ENCODE peak calls at places on chromosome 2, in six cellular contexts. One of them, this sample, is unnamed.
A peak's percentile ranks its signal among the peaks of the same experiment; 100 is the strongest.

GRCh38 chr2:33395660-33396249 is 80.7 kb upstream of the RASGRP3 start:
- DNase-seq in endodermal cell: peak; percentile 85
- DNase-seq in kidney: no peak
- DNase-seq in pancreas: peak; percentile 45
- DNase-seq in gastrocnemius medialis: peak; percentile 24
- DNase-seq in cardiac muscle cell: peak; percentile 36
- DNase-seq in this sample: peak; percentile 57

GRCh38 chr2:241378816-241379215 is 22.7 kb downstream of the FARP2 start:
- DNase-seq in endodermal cell: no peak
- DNase-seq in pancreas: no peak
- DNase-seq in cardiac muscle cell: no peak
- DNase-seq in gastrocnemius medialis: no peak
- DNase-seq in kidney: no peak
- DNase-seq in this sample: no peak

GRCh38 chr2:42089340-42089925 is 41.6 kb downstream of the PKDCC start:
- DNase-seq in pancreas: peak; percentile 54
- DNase-seq in cardiac muscle cell: peak; percentile 75
- DNase-seq in kidney: peak; percentile 83
- DNase-seq in endodermal cell: peak; percentile 94
- DNase-seq in gastrocnemius medialis: peak; percentile 42
- DNase-seq in this sample: peak; percentile 69

GRCh38 chr2:120820885-120821279 is 85.2 kb downstream of the GLI2 start:
- DNase-seq in kidney: no peak
- DNase-seq in endodermal cell: peak; percentile 69
- DNase-seq in cardiac muscle cell: no peak
- DNase-seq in pancreas: no peak
- DNase-seq in gastrocnemius medialis: peak; percentile 19
- DNase-seq in this sample: no peak

GRCh38 chr2:186098821-186099220 is 360.2 kb downstream of the FSIP2 start:
- DNase-seq in cardiac muscle cell: no peak
- DNase-seq in pancreas: no peak
- DNase-seq in kidney: no peak
- DNase-seq in endodermal cell: no peak
- DNase-seq in gastrocnemius medialis: no peak
- DNase-seq in this sample: no peak

GRCh38 chr2:108124733-108125132 is 115.0 kb upstream of the SULT1C3 start:
- DNase-seq in cardiac muscle cell: no peak
- DNase-seq in endodermal cell: no peak
- DNase-seq in gastrocnemius medialis: no peak
- DNase-seq in kidney: no peak
- DNase-seq in pancreas: no peak
- DNase-seq in this sample: no peak

GRCh38 chr2:19835818-19836281 is 65.9 kb downstream of the TTC32 start:
- DNase-seq in endodermal cell: no peak
- DNase-seq in gastrocnemius medialis: peak; percentile 55
- DNase-seq in kidney: no peak
- DNase-seq in pancreas: no peak
- DNase-seq in cardiac muscle cell: no peak
- DNase-seq in this sample: no peak

GRCh38 chr2:60602388-60602787 is 48.9 kb upstream of the BCL11A start:
- DNase-seq in kidney: no peak
- DNase-seq in gastrocnemius medialis: no peak
- DNase-seq in cardiac muscle cell: no peak
- DNase-seq in pancreas: no peak
- DNase-seq in endodermal cell: no peak
- DNase-seq in this sample: no peak

GRCh38 chr2:215401896-215402379 is 33.9 kb downstream of the FN1 start:
- DNase-seq in kidney: no peak
- DNase-seq in gastrocnemius medialis: no peak
- DNase-seq in pancreas: no peak
- DNase-seq in cardiac muscle cell: no peak
- DNase-seq in endodermal cell: no peak
- DNase-seq in this sample: no peak

GRCh38 chr2:100658017-100658416 is 95.2 kb downstream of the PDCL3 start:
- DNase-seq in gastrocnemius medialis: no peak
- DNase-seq in endodermal cell: no peak
- DNase-seq in pancreas: no peak
- DNase-seq in cardiac muscle cell: no peak
- DNase-seq in kidney: no peak
- DNase-seq in this sample: no peak

GRCh38 chr2:134333646-134334189 is 79.8 kb downstream of the MGAT5 start:
- DNase-seq in gastrocnemius medialis: no peak
- DNase-seq in kidney: no peak
- DNase-seq in pancreas: no peak
- DNase-seq in endodermal cell: no peak
- DNase-seq in cardiac muscle cell: no peak
- DNase-seq in this sample: no peak

GRCh38 chr2:98936133-98936916 is at the start of gene CRACDL:
- DNase-seq in cardiac muscle cell: peak; percentile 73
- DNase-seq in endodermal cell: peak; percentile 76
- DNase-seq in gastrocnemius medialis: no peak
- DNase-seq in pancreas: peak; percentile 71
- DNase-seq in kidney: peak; percentile 79
- DNase-seq in this sample: no peak

GRCh38 chr2:172215172-172215935 is 112.7 kb upstream of the DLX2 start:
- DNase-seq in pancreas: no peak
- DNase-seq in gastrocnemius medialis: no peak
- DNase-seq in cardiac muscle cell: peak; percentile 36
- DNase-seq in kidney: peak; percentile 45
- DNase-seq in endodermal cell: no peak
- DNase-seq in this sample: no peak

GRCh38 chr2:105671156-105671555 is 73.6 kb upstream of the NCK2 start:
- DNase-seq in endodermal cell: no peak
- DNase-seq in kidney: no peak
- DNase-seq in gastrocnemius medialis: no peak
- DNase-seq in cardiac muscle cell: no peak
- DNase-seq in pancreas: no peak
- DNase-seq in this sample: no peak

GRCh38 chr2:237343993-237344392 is 70.0 kb downstream of the COL6A3 start:
- DNase-seq in pancreas: no peak
- DNase-seq in cardiac muscle cell: no peak
- DNase-seq in endodermal cell: no peak
- DNase-seq in kidney: no peak
- DNase-seq in gastrocnemius medialis: no peak
- DNase-seq in this sample: no peak

GRCh38 chr2:237348281-237348865 is 65.6 kb downstream of the COL6A3 start:
- DNase-seq in pancreas: no peak
- DNase-seq in gastrocnemius medialis: no peak
- DNase-seq in kidney: no peak
- DNase-seq in cardiac muscle cell: no peak
- DNase-seq in endodermal cell: no peak
- DNase-seq in this sample: no peak

GRCh38 chr2:237344972-237345870 is 68.7 kb downstream of the COL6A3 start:
- DNase-seq in cardiac muscle cell: no peak
- DNase-seq in pancreas: no peak
- DNase-seq in gastrocnemius medialis: no peak
- DNase-seq in kidney: no peak
- DNase-seq in endodermal cell: no peak
- DNase-seq in this sample: no peak

GRCh38 chr2:237350070-237350469 is 63.9 kb downstream of the COL6A3 start:
- DNase-seq in kidney: no peak
- DNase-seq in gastrocnemius medialis: no peak
- DNase-seq in cardiac muscle cell: no peak
- DNase-seq in endodermal cell: no peak
- DNase-seq in pancreas: no peak
- DNase-seq in this sample: no peak

DNA sequence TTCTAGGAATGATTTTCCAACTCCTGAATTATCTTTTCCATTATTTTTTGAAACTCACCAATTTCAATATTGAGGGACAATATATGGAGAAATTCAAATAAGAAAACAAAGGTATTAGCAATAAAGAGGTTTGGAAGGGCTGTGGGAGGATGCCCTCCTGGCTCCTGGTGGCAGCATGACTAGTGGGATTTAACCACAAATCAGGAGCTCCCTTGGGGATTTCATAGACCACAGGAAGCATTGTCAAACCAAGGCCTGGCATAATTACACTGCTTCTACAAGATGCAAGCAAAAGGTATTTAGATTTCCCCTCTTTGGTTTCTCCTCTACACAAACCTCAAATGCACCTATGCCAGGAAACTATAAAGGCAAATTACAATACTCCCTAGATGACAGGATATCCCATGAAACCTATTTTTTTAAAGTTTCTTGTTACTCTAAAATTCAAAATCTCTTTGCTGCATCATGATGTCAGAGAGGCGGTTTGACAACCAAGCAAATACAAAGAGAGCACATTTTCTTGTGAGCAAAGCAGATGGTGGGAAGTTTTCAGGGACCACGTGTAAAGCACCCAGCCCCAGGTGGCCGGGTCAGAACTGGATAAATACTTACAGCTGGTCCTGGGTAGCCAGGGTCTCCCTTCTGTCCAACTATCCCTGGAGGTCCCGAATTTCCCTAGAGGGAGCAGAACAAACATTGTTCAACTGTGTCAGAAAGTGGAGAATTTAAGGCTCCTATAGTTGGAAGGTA is 67.9 kb downstream of the COL6A3 start:
- DNase-seq in pancreas: no peak
- DNase-seq in cardiac muscle cell: no peak
- DNase-seq in gastrocnemius medialis: no peak
- DNase-seq in kidney: no peak
- DNase-seq in endodermal cell: no peak
- DNase-seq in this sample: no peak
- H3K36me3 ChIP-seq in pancreas: no peaks in the 10 kb centered on the region
- H3K36me3 ChIP-seq in cardiac muscle cell: no peaks in the 10 kb centered on the region
- H3K36me3 ChIP-seq in gastrocnemius medialis: no peaks in the 10 kb centered on the region
- H3K36me3 ChIP-seq in kidney: no peaks in the 10 kb centered on the region
- H3K36me3 ChIP-seq in endodermal cell: no peaks in the 10 kb centered on the region
- H3K36me3 ChIP-seq in this sample: no peaks in the 10 kb centered on the region

GRCh38 chr2:222888716-222889115 is 27.9 kb downstream of the ACSL3 start:
- DNase-seq in kidney: no peak
- DNase-seq in cardiac muscle cell: no peak
- DNase-seq in pancreas: no peak
- DNase-seq in gastrocnemius medialis: no peak
- DNase-seq in endodermal cell: no peak
- DNase-seq in this sample: no peak

GRCh38 chr2:222893716-222894115 is 32.9 kb downstream of the ACSL3 start:
- DNase-seq in gastrocnemius medialis: no peak
- DNase-seq in endodermal cell: no peak
- DNase-seq in pancreas: no peak
- DNase-seq in kidney: no peak
- DNase-seq in cardiac muscle cell: no peak
- DNase-seq in this sample: no peak

GRCh38 chr2:222892321-222892720 is 31.5 kb downstream of the ACSL3 start:
- DNase-seq in kidney: no peak
- DNase-seq in pancreas: no peak
- DNase-seq in gastrocnemius medialis: no peak
- DNase-seq in cardiac muscle cell: no peak
- DNase-seq in endodermal cell: no peak
- DNase-seq in this sample: no peak

GRCh38 chr2:222895143-222895542 is 34.3 kb downstream of the ACSL3 start:
- DNase-seq in cardiac muscle cell: no peak
- DNase-seq in pancreas: no peak
- DNase-seq in gastrocnemius medialis: no peak
- DNase-seq in endodermal cell: no peak
- DNase-seq in kidney: no peak
- DNase-seq in this sample: no peak

DNA sequence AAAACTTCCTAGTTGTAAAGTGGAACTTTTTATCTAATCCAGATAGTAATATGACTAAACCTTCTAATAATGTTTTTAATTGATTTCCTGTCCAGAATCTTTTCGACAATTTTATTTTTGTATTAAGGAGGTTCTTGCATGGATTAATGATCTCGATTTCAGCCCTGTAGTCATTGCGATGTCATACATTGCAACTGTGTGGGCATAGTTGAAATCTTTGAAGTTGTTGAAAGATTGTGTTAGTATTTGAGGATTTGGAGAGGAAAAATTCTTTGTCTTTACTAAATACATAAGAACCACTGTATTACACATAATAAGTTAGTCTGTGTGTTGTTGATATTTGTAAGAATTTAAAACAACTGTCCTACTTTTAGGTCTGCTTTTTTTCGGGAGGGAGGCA is 31.1 kb downstream of the ACSL3 start:
- DNase-seq in kidney: no peak
- DNase-seq in endodermal cell: no peak
- DNase-seq in gastrocnemius medialis: no peak
- DNase-seq in pancreas: no peak
- DNase-seq in cardiac muscle cell: no peak
- DNase-seq in this sample: no peak
- H3K36me3 ChIP-seq in kidney: no peaks in the 10 kb centered on the region
- H3K36me3 ChIP-seq in endodermal cell: no peaks in the 10 kb centered on the region
- H3K36me3 ChIP-seq in gastrocnemius medialis: no peaks in the 10 kb centered on the region
- H3K36me3 ChIP-seq in pancreas: no peaks in the 10 kb centered on the region
- H3K36me3 ChIP-seq in cardiac muscle cell: no peaks in the 10 kb centered on the region
- H3K36me3 ChIP-seq in this sample: no peaks in the 10 kb centered on the region

DNA sequence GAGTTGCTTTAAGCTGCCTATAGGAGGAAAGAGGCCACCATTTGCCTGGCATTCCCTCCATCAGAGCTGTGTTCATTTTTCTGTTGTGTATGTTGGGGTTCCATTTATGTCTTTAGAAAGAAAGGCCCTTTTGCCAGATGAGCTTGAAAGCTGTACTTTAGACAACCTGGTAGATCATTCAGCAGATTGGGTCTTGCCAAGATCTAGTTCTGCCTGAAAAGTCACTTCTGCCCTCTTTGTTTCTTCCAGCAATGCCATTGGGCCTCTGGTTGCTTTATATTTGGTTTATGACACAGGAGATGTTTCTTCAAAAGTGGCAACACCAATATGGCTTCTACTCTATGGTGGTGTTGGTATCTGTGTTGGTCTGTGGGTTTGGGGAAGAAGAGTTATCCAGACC is 14.4 kb downstream of the SLC20A1 start:
- DNase-seq in pancreas: no peak
- DNase-seq in cardiac muscle cell: no peak
- DNase-seq in kidney: no peak
- DNase-seq in endodermal cell: no peak
- DNase-seq in gastrocnemius medialis: no peak
- DNase-seq in this sample: no peak
- H3K36me3 ChIP-seq in pancreas: peaks cover 69% of the 10 kb centered on the region
- H3K36me3 ChIP-seq in cardiac muscle cell: peaks cover 54% of the 10 kb centered on the region
- H3K36me3 ChIP-seq in kidney: peaks cover 19% of the 10 kb centered on the region
- H3K36me3 ChIP-seq in endodermal cell: peaks cover 92% of the 10 kb centered on the region
- H3K36me3 ChIP-seq in gastrocnemius medialis: peaks cover 90% of the 10 kb centered on the region
- H3K36me3 ChIP-seq in this sample: peaks cover 34% of the 10 kb centered on the region

DNA sequence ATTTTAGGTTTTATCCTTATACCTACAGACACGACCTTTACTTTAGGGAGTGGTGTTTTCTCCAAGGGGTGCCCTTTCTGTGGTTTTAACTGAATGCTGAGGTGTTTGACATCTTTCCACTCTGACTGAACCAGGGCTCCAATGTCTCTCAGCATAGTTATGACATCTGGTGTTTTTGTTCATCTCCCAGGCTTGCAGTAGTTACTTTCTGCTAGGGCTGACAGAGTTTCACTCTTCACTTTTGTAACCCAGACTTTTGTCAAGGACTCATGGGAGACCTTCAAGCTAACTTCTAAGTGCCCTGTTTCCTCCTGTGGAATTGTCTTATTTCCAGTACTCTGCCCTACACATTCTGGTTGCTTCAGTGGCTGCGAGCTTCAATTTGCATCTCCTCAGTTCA is 103.1 kb downstream of the CCDC85A start:
- DNase-seq in gastrocnemius medialis: no peak
- DNase-seq in kidney: no peak
- DNase-seq in endodermal cell: no peak
- DNase-seq in cardiac muscle cell: no peak
- DNase-seq in pancreas: no peak
- DNase-seq in this sample: no peak
- H3K36me3 ChIP-seq in gastrocnemius medialis: no peaks in the 10 kb centered on the region
- H3K36me3 ChIP-seq in kidney: no peaks in the 10 kb centered on the region
- H3K36me3 ChIP-seq in endodermal cell: no peaks in the 10 kb centered on the region
- H3K36me3 ChIP-seq in cardiac muscle cell: no peaks in the 10 kb centered on the region
- H3K36me3 ChIP-seq in pancreas: no peaks in the 10 kb centered on the region
- H3K36me3 ChIP-seq in this sample: no peaks in the 10 kb centered on the region